ENCODE peak calls at places on chromosomes 11 and 22, in six cellular contexts. T is pancreas, Y is tibial nerve, Z is heart right ventricle, X is mesothelial cell of epicardium, S is mucosa of descending colon. C is an unnamed sample.

GRCh38 chr11:57498540-57498939 is 17.0 kb downstream of the SLC43A1 start:
- DNase-seq in Y (no peak), T (peak; percentile 59), Z (no peak), S (no peak), X (no peak), C (no peak)

GRCh38 chr11:117107701-117108590 is 9.7 kb upstream of the SIK3 start:
- DNase-seq in S (no peak), Y (no peak), X (no peak), Z (no peak), T (no peak), C (no peak)

GRCh38 chr11:62705401-62705800 is 1.8 kb downstream of the BSCL2 start:
- DNase-seq in T (peak; percentile 47), S (peak; percentile 54), Y (no peak), Z (no peak), X (no peak), C (no peak)

GRCh38 chr11:132638421-132638820 is 893.9 kb downstream of the OPCML start:
- DNase-seq in T (no peak), S (no peak), X (no peak), Y (no peak), Z (no peak), C (no peak)

GRCh38 chr22:40757071-40757470 is 62.1 kb downstream of the SLC25A17 start:
- DNase-seq in Y (no peak), X (no peak), S (no peak), Z (no peak), T (no peak), C (no peak)

GRCh38 chr11:62976109-62976508 is 8.7 kb downstream of the SLC22A6 start:
- DNase-seq in T (no peak), Z (no peak), Y (no peak), S (no peak), X (no peak), C (no peak)

GRCh38 chr11:46239801-46240061 is 37.7 kb upstream of the CREB3L1 start:
- DNase-seq in Z (no peak), T (no peak), S (no peak), Y (no peak), X (no peak), C (no peak)

GRCh38 chr22:41565403-41566054 is 4.7 kb downstream of the CSDC2 start:
- DNase-seq in Y (no peak), X (no peak), Z (no peak), S (no peak), T (no peak), C (no peak)

GRCh38 chr11:9017773-9018172 is 14.0 kb upstream of the NRIP3 start:
- DNase-seq in Y (peak; percentile 36), X (no peak), T (peak; percentile 40), Z (peak; percentile 66), S (peak; percentile 48), C (no peak)

GRCh38 chr11:96648991-96649390 is 259.2 kb downstream of the JRKL start:
- DNase-seq in Y (no peak), T (no peak), X (no peak), Z (no peak), S (no peak), C (no peak)

GRCh38 chr11:66388746-66389386 is 17.3 kb upstream of the SLC29A2 start:
- DNase-seq in Y (peak; percentile 67), Z (peak; percentile 66), X (no peak), T (peak; percentile 73), S (peak; percentile 68), C (peak; percentile 69)

GRCh38 chr22:24805790-24806662 is at the start of gene SGSM1:
- DNase-seq in S (peak; percentile 90), Y (peak; percentile 43), X (peak; percentile 77), T (peak; percentile 81), Z (peak; percentile 74), C (peak; percentile 91)

GRCh38 chr11:69508974-69509373 is 27.5 kb downstream of the LINC01488 start:
- DNase-seq in Y (no peak), S (peak; percentile 11), T (no peak), Z (no peak), X (no peak), C (no peak)

GRCh38 chr11:118870396-118871343 is 13.0 kb upstream of the CXCR5 start:
- DNase-seq in Z (peak; percentile 33), T (peak; percentile 45), X (no peak), S (no peak), Y (peak; percentile 65), C (peak; percentile 67)

GRCh38 chr11:122375687-122376399 is 259.8 kb upstream of the BLID start:
- DNase-seq in Z (no peak), X (no peak), Y (no peak), T (no peak), S (no peak), C (no peak)

GRCh38 chr11:66579017-66579606 is 10.7 kb upstream of the CTSF start:
- DNase-seq in S (peak; percentile 83), Y (peak; percentile 80), T (peak; percentile 63), Z (peak; percentile 82), X (peak; percentile 87), C (peak; percentile 88)

GRCh38 chr11:128478305-128478704 is 109.1 kb downstream of the ETS1 start:
- DNase-seq in Z (no peak), X (no peak), S (no peak), T (no peak), Y (no peak), C (no peak)

GRCh38 chr11:93529707-93530467 is 13.3 kb downstream of the SMCO4 start:
- DNase-seq in X (no peak), S (no peak), T (no peak), Y (no peak), Z (no peak), C (no peak)

GRCh38 chr11:126547161-126547560 is 191.7 kb downstream of the ST3GAL4 start:
- DNase-seq in Z (no peak), S (no peak), Y (no peak), X (no peak), T (no peak), C (no peak)

GRCh38 chr11:126115253-126115540 is 52.5 kb upstream of the CDON start:
- DNase-seq in S (peak; percentile 78), T (peak; percentile 64), X (no peak), Z (peak; percentile 71), Y (no peak), C (no peak)

GRCh38 chr22:19760652-19761002 is at the start of gene TBX1:
- DNase-seq in S (no peak), Z (no peak), X (no peak), Y (no peak), T (no peak), C (no peak)

GRCh38 chr11:102306817-102307814 is 10.2 kb upstream of the BIRC3 start:
- DNase-seq in Y (no peak), T (no peak), Z (no peak), S (no peak), X (no peak), C (no peak)

GRCh38 chr11:95337175-95337957 is 106.4 kb upstream of the SESN3 start:
- DNase-seq in T (no peak), X (peak; percentile 49), S (peak; percentile 59), Y (peak; percentile 43), Z (peak; percentile 81), C (peak; percentile 44)

GRCh38 chr11:35629914-35630313 is 11.7 kb downstream of the FJX1 start:
- DNase-seq in Z (no peak), T (no peak), Y (no peak), S (no peak), X (no peak), C (no peak)

GRCh38 chr22:38758276-38758945 is 2.6 kb upstream of the SUN2 start:
- DNase-seq in X (no peak), Y (no peak), Z (no peak), S (no peak), T (no peak), C (peak; percentile 67)

GRCh38 chr11:1303196-1303821 is 6.1 kb downstream of the TOLLIP start:
- DNase-seq in S (peak; percentile 39), Y (no peak), Z (no peak), X (peak; percentile 32), T (peak; percentile 39), C (no peak)

DNA sequence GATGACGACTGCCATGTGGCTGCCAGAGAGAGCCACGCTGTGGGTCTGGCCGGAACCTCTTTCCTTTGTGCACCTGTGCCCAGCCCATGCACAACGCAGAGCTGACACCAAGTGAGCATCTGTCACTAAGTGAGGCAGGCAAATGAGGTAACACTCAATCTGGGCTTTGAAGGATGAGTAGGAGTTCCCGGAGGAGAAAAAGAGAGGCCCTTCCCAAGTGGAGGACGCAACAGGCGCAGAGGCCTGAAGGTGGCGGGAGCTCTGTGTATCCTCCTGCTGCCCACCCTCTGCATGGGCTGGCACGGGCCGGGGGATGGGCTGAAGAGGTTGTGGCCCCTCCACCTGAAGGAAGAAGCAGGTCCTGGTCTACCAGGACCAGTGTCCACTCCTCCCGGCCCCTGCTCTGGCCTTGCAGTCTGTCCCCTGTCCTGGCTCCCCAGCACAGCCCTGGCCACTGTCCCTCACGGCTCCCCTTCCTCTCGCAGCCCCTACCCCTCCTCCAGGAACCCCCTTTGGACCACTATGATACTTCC is 23.4 kb upstream of the PPARA start:
- DNase-seq in Z (no peak), S (peak; percentile 41), X (no peak), Y (no peak), T (no peak), C (no peak)
- TF ChIP-seq CTCF in Z (no peak), S (no peak), X (no peak), Y (no peak), T (no peak), C (no peak)

GRCh38 chr11:134558916-134559616 is 147.0 kb upstream of the B3GAT1 start:
- DNase-seq in Y (no peak), X (no peak), T (no peak), Z (peak; percentile 0), S (no peak), C (no peak)
- TF ChIP-seq CTCF in Y (no peak), X (no peak), T (no peak), Z (no peak), S (no peak), C (no peak)

DNA sequence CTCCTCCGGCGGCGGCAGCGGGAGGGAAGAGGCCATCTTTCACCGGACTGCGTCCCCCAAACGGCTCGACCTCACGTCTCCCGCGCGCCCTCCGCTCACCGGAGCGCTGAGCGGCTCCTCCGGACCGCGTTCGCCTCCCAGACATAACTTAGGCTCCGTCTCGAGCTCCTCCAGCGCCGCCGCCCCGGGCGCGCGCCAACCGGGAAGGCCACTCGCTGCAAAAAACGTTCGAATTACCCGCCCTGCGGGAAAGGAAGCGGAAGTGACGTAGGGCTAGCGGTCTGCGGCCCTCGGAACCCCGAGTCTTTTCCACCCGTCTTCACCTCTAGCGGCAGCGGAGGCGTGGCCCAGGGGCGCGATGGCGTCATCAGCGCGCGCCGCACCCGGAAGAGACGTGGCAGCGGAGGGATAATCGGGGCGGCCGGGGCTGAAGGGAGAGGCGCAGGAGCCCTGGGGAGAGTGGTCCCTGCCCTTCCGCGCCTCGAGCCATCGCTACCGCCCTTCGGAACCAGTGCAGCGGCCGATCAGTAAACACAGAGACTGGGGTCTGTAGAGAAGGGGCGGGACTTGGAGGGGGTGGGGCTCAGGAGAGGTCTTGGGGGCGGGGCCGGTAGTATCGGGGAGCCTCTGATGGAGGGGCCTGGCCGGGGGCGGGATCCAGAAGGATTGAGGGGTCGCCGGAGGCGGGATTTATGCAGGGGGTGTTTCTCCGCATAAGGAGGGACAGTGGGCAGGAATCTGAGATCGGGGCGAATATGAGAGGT is at the start of the genes CDCA5 and ZFPL1:
- DNase-seq in T (peak; percentile 91), Z (peak; percentile 95), X (peak; percentile 97), Y (peak; percentile 94), S (peak; percentile 97), C (peak; percentile 99)
- TF ChIP-seq CTCF in T (no peak), Z (no peak), X (no peak), Y (no peak), S (no peak), C (no peak)

DNA sequence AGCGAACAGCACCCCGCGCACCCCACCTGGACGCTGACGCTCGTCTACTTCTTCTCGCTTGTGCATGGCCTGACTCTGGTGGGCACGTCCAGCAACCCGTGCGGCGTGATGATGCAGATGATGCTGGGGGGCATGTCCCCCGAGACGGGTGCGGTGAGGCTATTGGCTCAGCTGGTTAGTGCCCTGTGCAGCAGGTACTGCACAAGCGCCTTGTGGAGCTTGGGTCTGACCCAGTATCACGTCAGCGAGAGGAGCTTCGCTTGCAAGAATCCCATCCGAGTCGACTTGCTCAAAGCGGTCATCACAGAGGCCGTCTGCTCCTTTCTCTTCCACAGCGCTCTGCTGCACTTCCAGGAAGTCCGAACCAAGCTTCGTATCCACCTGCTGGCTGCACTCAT is 440 bp downstream of the AQP11 start:
- DNase-seq in Z (peak; percentile 22), T (peak; percentile 49), S (no peak), Y (peak; percentile 18), X (no peak), C (no peak)
- TF ChIP-seq CTCF in Z (no peak), T (no peak), S (no peak), Y (no peak), X (no peak), C (no peak)